ENCODE peak calls at places on chromosomes 6 and 20, in six cellular contexts. One of them, this sample, is unnamed.

GRCh38 chr6:155341130-155341828 is 27.0 kb upstream of the TFB1M start:
- DNase-seq in fibroblast of lung: peak; percentile 49
- DNase-seq in adrenal gland: no peak
- DNase-seq in stomach: no peak
- DNase-seq in AG04450: no peak
- DNase-seq in epithelial cell of proximal tubule: no peak
- DNase-seq in this sample: no peak

GRCh38 chr6:63923139-63923739 is 287.6 kb downstream of the PHF3 start:
- DNase-seq in epithelial cell of proximal tubule: no peak
- DNase-seq in stomach: no peak
- DNase-seq in adrenal gland: no peak
- DNase-seq in fibroblast of lung: peak; percentile 61
- DNase-seq in AG04450: peak; percentile 11
- DNase-seq in this sample: no peak

GRCh38 chr20:9660236-9660868 is 146.0 kb downstream of the LAMP5 start:
- DNase-seq in epithelial cell of proximal tubule: no peak
- DNase-seq in adrenal gland: no peak
- DNase-seq in fibroblast of lung: peak; percentile 18
- DNase-seq in AG04450: no peak
- DNase-seq in stomach: no peak
- DNase-seq in this sample: no peak

GRCh38 chr6:134007077-134007476 is 45.3 kb downstream of the SLC2A12 start:
- DNase-seq in epithelial cell of proximal tubule: no peak
- DNase-seq in stomach: peak; percentile 93
- DNase-seq in fibroblast of lung: no peak
- DNase-seq in adrenal gland: no peak
- DNase-seq in AG04450: no peak
- DNase-seq in this sample: no peak

GRCh38 chr20:19690462-19690861 is 67.6 kb upstream of the RIN2 start:
- DNase-seq in adrenal gland: no peak
- DNase-seq in stomach: no peak
- DNase-seq in fibroblast of lung: no peak
- DNase-seq in AG04450: no peak
- DNase-seq in epithelial cell of proximal tubule: no peak
- DNase-seq in this sample: no peak

GRCh38 chr20:16984481-16984880 is 236.3 kb downstream of the OTOR start:
- DNase-seq in AG04450: no peak
- DNase-seq in epithelial cell of proximal tubule: no peak
- DNase-seq in fibroblast of lung: no peak
- DNase-seq in adrenal gland: no peak
- DNase-seq in stomach: no peak
- DNase-seq in this sample: no peak

GRCh38 chr6:46052479-46052878 is 36.8 kb upstream of the CLIC5 start:
- DNase-seq in AG04450: no peak
- DNase-seq in epithelial cell of proximal tubule: no peak
- DNase-seq in stomach: no peak
- DNase-seq in adrenal gland: no peak
- DNase-seq in fibroblast of lung: no peak
- DNase-seq in this sample: no peak

GRCh38 chr20:37007898-37008649 is 56.6 kb upstream of the SAMHD1 start:
- DNase-seq in epithelial cell of proximal tubule: no peak
- DNase-seq in fibroblast of lung: peak; percentile 53
- DNase-seq in adrenal gland: no peak
- DNase-seq in AG04450: no peak
- DNase-seq in stomach: no peak
- DNase-seq in this sample: peak; percentile 2

GRCh38 chr6:26159417-26160273 is 72.4 kb downstream of the HFE start:
- DNase-seq in fibroblast of lung: peak; percentile 32
- DNase-seq in adrenal gland: no peak
- DNase-seq in epithelial cell of proximal tubule: no peak
- DNase-seq in AG04450: no peak
- DNase-seq in stomach: no peak
- DNase-seq in this sample: no peak

GRCh38 chr20:45316150-45317080 is 8.3 kb upstream of the MATN4 start:
- DNase-seq in adrenal gland: no peak
- DNase-seq in fibroblast of lung: no peak
- DNase-seq in stomach: no peak
- DNase-seq in epithelial cell of proximal tubule: no peak
- DNase-seq in AG04450: no peak
- DNase-seq in this sample: no peak

GRCh38 chr6:117232191-117232590 is 33.2 kb upstream of the VGLL2 start:
- DNase-seq in fibroblast of lung: no peak
- DNase-seq in AG04450: no peak
- DNase-seq in adrenal gland: no peak
- DNase-seq in epithelial cell of proximal tubule: no peak
- DNase-seq in stomach: no peak
- DNase-seq in this sample: no peak

GRCh38 chr20:6164421-6165341 is 41.9 kb upstream of the FERMT1 start:
- DNase-seq in fibroblast of lung: no peak
- DNase-seq in stomach: no peak
- DNase-seq in epithelial cell of proximal tubule: no peak
- DNase-seq in AG04450: no peak
- DNase-seq in adrenal gland: peak; percentile 80
- DNase-seq in this sample: peak; percentile 70

GRCh38 chr6:20755631-20756030 is 221.4 kb downstream of the CDKAL1 start:
- DNase-seq in AG04450: no peak
- DNase-seq in adrenal gland: no peak
- DNase-seq in epithelial cell of proximal tubule: no peak
- DNase-seq in fibroblast of lung: peak; percentile 24
- DNase-seq in stomach: no peak
- DNase-seq in this sample: no peak

GRCh38 chr6:57195457-57195856 is 23.3 kb downstream of the BAG2 start:
- DNase-seq in AG04450: no peak
- DNase-seq in adrenal gland: no peak
- DNase-seq in fibroblast of lung: peak; percentile 32
- DNase-seq in epithelial cell of proximal tubule: no peak
- DNase-seq in stomach: no peak
- DNase-seq in this sample: no peak

GRCh38 chr6:7161845-7162244 is 54.1 kb downstream of the RREB1 start:
- DNase-seq in stomach: no peak
- DNase-seq in epithelial cell of proximal tubule: no peak
- DNase-seq in AG04450: no peak
- DNase-seq in adrenal gland: no peak
- DNase-seq in fibroblast of lung: no peak
- DNase-seq in this sample: no peak

GRCh38 chr20:2208897-2209296 is 86.9 kb upstream of the TGM3 start:
- DNase-seq in fibroblast of lung: no peak
- DNase-seq in adrenal gland: no peak
- DNase-seq in stomach: no peak
- DNase-seq in epithelial cell of proximal tubule: no peak
- DNase-seq in AG04450: no peak
- DNase-seq in this sample: no peak

GRCh38 chr20:2204021-2204420 is 91.8 kb upstream of the TGM3 start:
- DNase-seq in fibroblast of lung: no peak
- DNase-seq in epithelial cell of proximal tubule: no peak
- DNase-seq in stomach: no peak
- DNase-seq in AG04450: no peak
- DNase-seq in adrenal gland: no peak
- DNase-seq in this sample: no peak

GRCh38 chr20:2206957-2207769 is 88.6 kb upstream of the TGM3 start:
- DNase-seq in epithelial cell of proximal tubule: no peak
- DNase-seq in AG04450: no peak
- DNase-seq in adrenal gland: peak; percentile 80
- DNase-seq in stomach: peak; percentile 84
- DNase-seq in fibroblast of lung: peak; percentile 18
- DNase-seq in this sample: no peak

GRCh38 chr20:2210646-2211556 is 84.9 kb upstream of the TGM3 start:
- DNase-seq in AG04450: no peak
- DNase-seq in epithelial cell of proximal tubule: no peak
- DNase-seq in adrenal gland: peak; percentile 70
- DNase-seq in fibroblast of lung: peak; percentile 30
- DNase-seq in stomach: no peak
- DNase-seq in this sample: no peak

GRCh38 chr20:2207770-2208097 is 88.1 kb upstream of the TGM3 start:
- DNase-seq in fibroblast of lung: no peak
- DNase-seq in stomach: no peak
- DNase-seq in epithelial cell of proximal tubule: no peak
- DNase-seq in adrenal gland: no peak
- DNase-seq in AG04450: no peak
- DNase-seq in this sample: peak; percentile 22
- TF ChIP-seq CTCF in fibroblast of lung: no peak
- TF ChIP-seq CTCF in stomach: peak; percentile 13
- TF ChIP-seq CTCF in epithelial cell of proximal tubule: no peak
- TF ChIP-seq CTCF in adrenal gland: no peak
- TF ChIP-seq CTCF in AG04450: no peak
- TF ChIP-seq CTCF in this sample: no peak

GRCh38 chr6:163971841-163972838 is 557.6 kb downstream of the QKI start:
- DNase-seq in AG04450: no peak
- DNase-seq in epithelial cell of proximal tubule: no peak
- DNase-seq in adrenal gland: no peak
- DNase-seq in stomach: no peak
- DNase-seq in fibroblast of lung: no peak
- DNase-seq in this sample: no peak
- H3K4me3 ChIP-seq in AG04450: no peak overlapping the region
- H3K4me3 ChIP-seq in epithelial cell of proximal tubule: no peak overlapping the region
- H3K4me3 ChIP-seq in adrenal gland: no peak overlapping the region
- H3K4me3 ChIP-seq in stomach: no peak overlapping the region
- H3K4me3 ChIP-seq in fibroblast of lung: no peak overlapping the region
- H3K4me3 ChIP-seq in this sample: no peak overlapping the region

DNA sequence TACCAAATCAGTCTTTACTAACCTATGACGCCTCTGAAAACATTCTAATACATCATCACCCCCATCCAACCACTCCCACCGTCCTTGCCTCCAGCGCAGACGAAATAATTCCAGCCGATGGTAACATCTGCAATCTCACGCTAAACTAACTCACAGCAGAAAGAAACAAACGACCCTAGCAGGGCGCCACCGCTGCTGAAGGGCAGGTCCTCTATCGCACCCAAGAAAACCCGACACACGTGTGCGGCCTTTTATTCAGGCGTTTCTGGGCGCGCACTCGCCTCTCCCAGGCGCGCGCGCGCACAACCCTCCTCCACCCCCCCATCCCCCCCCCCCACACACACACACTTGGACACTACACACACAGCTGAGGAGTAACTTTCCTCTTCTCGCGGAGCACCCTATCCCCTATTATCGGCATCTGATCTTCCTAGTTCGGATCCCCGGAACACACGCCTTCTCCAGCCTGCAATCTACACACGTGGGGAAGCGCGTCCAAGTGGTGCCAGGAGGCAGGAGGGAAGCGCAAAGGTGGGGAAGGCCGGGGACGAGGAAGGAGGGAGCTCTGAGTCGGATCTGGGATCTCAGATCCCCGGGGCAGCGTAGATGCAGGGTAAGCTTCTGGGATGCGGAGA is 1.4 kb downstream of the GFOD1 start:
- DNase-seq in adrenal gland: peak; percentile 65
- DNase-seq in AG04450: no peak
- DNase-seq in fibroblast of lung: peak; percentile 47
- DNase-seq in stomach: no peak
- DNase-seq in epithelial cell of proximal tubule: no peak
- DNase-seq in this sample: no peak
- TF ChIP-seq CTCF in adrenal gland: no peak
- TF ChIP-seq CTCF in AG04450: no peak
- TF ChIP-seq CTCF in fibroblast of lung: no peak
- TF ChIP-seq CTCF in stomach: no peak
- TF ChIP-seq CTCF in epithelial cell of proximal tubule: no peak
- TF ChIP-seq CTCF in this sample: no peak

DNA sequence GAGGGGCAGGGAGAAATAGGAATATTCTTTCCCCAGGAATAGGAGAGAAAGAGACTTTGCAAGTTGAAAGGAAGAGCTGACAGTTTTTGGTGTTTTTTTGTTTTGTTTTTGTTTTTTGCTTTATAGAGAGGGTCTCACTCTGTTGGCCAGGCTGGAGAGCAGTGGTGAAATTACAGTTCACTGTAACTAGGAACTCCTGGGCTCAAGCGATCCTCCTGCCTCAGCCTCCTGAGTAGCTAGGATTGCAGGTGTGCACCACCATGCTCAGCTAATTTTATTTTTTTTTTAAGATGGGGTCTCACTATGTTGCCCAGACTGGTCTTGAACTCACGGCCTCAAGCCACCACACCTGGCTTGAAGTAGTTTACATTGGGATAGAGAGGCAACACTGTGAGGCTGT is 8.0 kb upstream of the L3MBTL3 start:
- DNase-seq in fibroblast of lung: no peak
- DNase-seq in AG04450: no peak
- DNase-seq in stomach: no peak
- DNase-seq in epithelial cell of proximal tubule: no peak
- DNase-seq in adrenal gland: no peak
- DNase-seq in this sample: no peak
- H3K4me3 ChIP-seq in fibroblast of lung: no peak overlapping the region
- H3K4me3 ChIP-seq in AG04450: no peak overlapping the region
- H3K4me3 ChIP-seq in stomach: no peak overlapping the region
- H3K4me3 ChIP-seq in epithelial cell of proximal tubule: no peak overlapping the region
- H3K4me3 ChIP-seq in adrenal gland: no peak overlapping the region
- H3K4me3 ChIP-seq in this sample: no peak overlapping the region

This sample was measured in retinal pigment epithelial cell.